ENCODE peak calls at places on chromosomes 11 and 22, in four cellular contexts. L, F, O and Z are unnamed samples.

GRCh38 chr11:4393209-4394196 is at the start of gene TRIM21:
- DNase-seq in L (peak; percentile 52), O (peak; percentile 62), F (peak; percentile 79), Z (no peak)

GRCh38 chr22:38657248-38657909 is 941 bp downstream of the CBY1 start:
- DNase-seq in F (peak; percentile 27), O (no peak), L (no peak), Z (no peak)

GRCh38 chr11:130848361-130849214 is 67.7 kb downstream of the SNX19 start:
- DNase-seq in L (no peak), O (no peak), F (no peak), Z (no peak)

GRCh38 chr22:46561435-46561905 is 24.1 kb upstream of the CELSR1 start:
- DNase-seq in L (no peak), O (no peak), F (no peak), Z (no peak)

GRCh38 chr11:38460901-38461300 is 1862.9 kb upstream of the RAG2 start:
- DNase-seq in F (peak; percentile 45), L (peak; percentile 44), O (no peak), Z (no peak)

GRCh38 chr11:116138280-116138679 is 634.1 kb upstream of the CADM1 start:
- DNase-seq in L (no peak), F (no peak), O (no peak), Z (no peak)

GRCh38 chr22:36369004-36369921 is 18.5 kb downstream of the MYH9 start:
- DNase-seq in L (no peak), O (no peak), F (no peak), Z (no peak)

GRCh38 chr22:46574438-46574992 is 37.1 kb upstream of the CELSR1 start:
- DNase-seq in L (no peak), O (no peak), F (no peak), Z (no peak)

GRCh38 chr11:63919267-63920125 is 2.5 kb upstream of the RCOR2 start:
- DNase-seq in L (no peak), F (no peak), O (no peak), Z (no peak)

GRCh38 chr22:46461566-46462180 is 75.7 kb downstream of the CELSR1 start:
- DNase-seq in F (no peak), L (no peak), O (no peak), Z (no peak)

GRCh38 chr22:42920101-42920820 is 63.2 kb upstream of the ARFGAP3 start:
- DNase-seq in L (no peak), O (no peak), F (no peak), Z (no peak)

GRCh38 chr22:35435201-35435712 is 35.3 kb downstream of the MCM5 start:
- DNase-seq in F (no peak), L (no peak), O (no peak), Z (no peak)

GRCh38 chr11:31397239-31397834 is 27.7 kb downstream of the DNAJC24 start:
- DNase-seq in O (no peak), F (peak; percentile 21), L (no peak), Z (no peak)

GRCh38 chr22:17085277-17086091 is 684 bp downstream of the IL17RA start:
- DNase-seq in F (no peak), L (no peak), O (no peak), Z (no peak)

GRCh38 chr22:50329236-50329635 is 2.4 kb upstream of the DENND6B start:
- DNase-seq in O (no peak), L (no peak), F (no peak), Z (no peak)

GRCh38 chr11:117179048-117179999 is 781 bp downstream of the SIDT2 start:
- DNase-seq in F (peak; percentile 31), O (no peak), L (no peak), Z (no peak)

GRCh38 chr11:18540207-18541009 is 13.7 kb upstream of the TSG101 start:
- DNase-seq in F (peak; percentile 17), L (no peak), O (no peak), Z (no peak)

GRCh38 chr11:1120532-1121342 is 37.0 kb upstream of the MUC5AC start:
- DNase-seq in F (no peak), O (no peak), L (no peak), Z (no peak)

GRCh38 chr11:102733232-102733875 is 8.6 kb upstream of the MMP8 start:
- DNase-seq in O (no peak), F (peak; percentile 85), L (peak; percentile 16), Z (no peak)